ENCODE peak calls at places on chromosomes 5 and 9, in four cellular contexts. V is A549, E is ovary, Y is spleen. X is an unnamed sample.

GRCh38 chr5:95730730-95731570 is at the start of gene RHOBTB3:
- DNase-seq in E (peak), V (peak), Y (peak), X (peak)

GRCh38 chr5:126359884-126360283 is 63.3 kb upstream of the GRAMD2B start:
- DNase-seq in Y (no peak), E (no peak), V (no peak), X (no peak)

GRCh38 chr9:123020796-123021195 is 12.7 kb upstream of the GPR21 start:
- DNase-seq in V (no peak), Y (no peak), E (no peak), X (no peak)

GRCh38 chr9:127835930-127836586 is 18.4 kb downstream of the ENG start:
- DNase-seq in Y (no peak), E (peak), V (no peak), X (no peak)

GRCh38 chr5:53777864-53778618 is 217.6 kb downstream of the NDUFS4 start:
- DNase-seq in Y (no peak), V (no peak), E (no peak), X (no peak)

GRCh38 chr9:107631788-107632187 is 142.2 kb upstream of the KLF4 start:
- DNase-seq in V (no peak), Y (no peak), E (no peak), X (no peak)

GRCh38 chr5:78612227-78613150 is 36.1 kb downstream of the LHFPL2 start:
- DNase-seq in Y (no peak), E (no peak), V (no peak), X (no peak)

GRCh38 chr5:81117566-81117965 is 115.6 kb upstream of the CKMT2 start:
- DNase-seq in E (no peak), Y (no peak), V (no peak), X (no peak)

GRCh38 chr9:15357050-15357653 is 50.1 kb upstream of the TTC39B start:
- DNase-seq in E (no peak), V (peak), Y (no peak), X (no peak)

GRCh38 chr5:38316544-38317224 is 58.3 kb downstream of the EGFLAM start:
- DNase-seq in E (peak), Y (no peak), V (no peak), X (no peak)

GRCh38 chr5:15926586-15926985 is 253.0 kb downstream of the MARCHF11 start:
- DNase-seq in Y (no peak), V (no peak), E (no peak), X (no peak)

GRCh38 chr9:33393581-33393980 is 8.8 kb downstream of the AQP7 start:
- DNase-seq in Y (no peak), E (peak), V (no peak), X (no peak)

GRCh38 chr9:35798658-35799366 is 7.4 kb downstream of the NPR2 start:
- DNase-seq in E (no peak), Y (no peak), V (peak), X (peak)

GRCh38 chr5:3197699-3198098 is 397.9 kb upstream of the IRX1 start:
- DNase-seq in Y (no peak), V (no peak), E (no peak), X (no peak)

GRCh38 chr9:114551750-114552685 is 35.6 kb upstream of the ATP6V1G1 start:
- DNase-seq in Y (no peak), E (peak), V (peak), X (peak)

GRCh38 chr5:72109625-72110024 is 2.4 kb downstream of the MAP1B start:
- DNase-seq in V (peak), Y (no peak), E (no peak), X (no peak)

GRCh38 chr5:65818592-65818991 is 96.6 kb downstream of the NLN start:
- DNase-seq in E (no peak), Y (no peak), V (peak), X (no peak)
- TF ChIP-seq POLR2A in E (no peak), Y (no peak), V (no peak), X (no peak)

DNA sequence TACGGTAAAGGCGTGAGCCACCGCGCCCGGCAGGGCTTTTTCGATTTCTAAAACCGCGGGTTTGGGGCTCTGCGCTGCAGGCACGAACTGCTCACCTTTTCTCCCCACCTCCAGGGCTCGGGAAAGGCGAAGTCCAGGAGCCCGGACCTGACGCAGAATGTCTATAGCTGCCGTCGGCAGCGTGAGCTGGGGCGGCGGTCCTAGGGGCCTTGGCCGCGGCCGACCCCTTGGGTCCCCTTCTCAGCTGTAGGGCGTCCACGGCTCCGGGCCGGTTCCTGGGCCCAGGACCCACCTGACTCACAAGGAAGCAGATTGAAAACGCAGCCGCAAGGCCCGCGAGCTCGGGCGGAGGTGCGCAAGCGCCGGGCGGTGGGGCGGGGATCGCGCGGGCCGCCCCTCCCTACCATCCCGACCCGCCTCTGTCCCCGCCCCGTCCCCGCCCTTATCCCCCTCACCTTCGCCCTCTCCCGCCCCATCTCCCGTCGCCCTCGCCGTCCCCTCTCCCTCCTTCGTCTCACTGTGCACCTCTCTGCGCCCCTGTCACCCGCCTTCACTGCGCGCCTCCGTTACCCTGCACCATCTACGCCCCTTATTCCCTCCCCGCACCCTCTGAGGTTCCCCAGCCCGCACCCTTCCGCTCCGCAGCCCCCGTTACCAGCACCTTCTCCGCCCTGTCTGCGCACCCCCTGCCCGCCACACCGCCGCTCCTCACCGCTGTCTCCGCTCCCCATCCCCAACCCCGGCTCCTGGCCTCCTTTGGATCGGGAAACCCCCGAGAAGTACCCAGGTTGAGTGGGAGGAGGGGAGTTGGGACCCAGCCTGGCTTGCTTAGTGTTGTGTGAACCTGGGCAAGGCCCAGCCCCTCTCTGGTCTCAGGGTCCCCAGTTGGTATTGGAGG is at the start of gene HDHD3:
- DNase-seq in E (peak), V (peak), Y (peak), X (peak)
- TF ChIP-seq POLR2A in E (peak), V (peak), Y (no peak), X (peak)

DNA sequence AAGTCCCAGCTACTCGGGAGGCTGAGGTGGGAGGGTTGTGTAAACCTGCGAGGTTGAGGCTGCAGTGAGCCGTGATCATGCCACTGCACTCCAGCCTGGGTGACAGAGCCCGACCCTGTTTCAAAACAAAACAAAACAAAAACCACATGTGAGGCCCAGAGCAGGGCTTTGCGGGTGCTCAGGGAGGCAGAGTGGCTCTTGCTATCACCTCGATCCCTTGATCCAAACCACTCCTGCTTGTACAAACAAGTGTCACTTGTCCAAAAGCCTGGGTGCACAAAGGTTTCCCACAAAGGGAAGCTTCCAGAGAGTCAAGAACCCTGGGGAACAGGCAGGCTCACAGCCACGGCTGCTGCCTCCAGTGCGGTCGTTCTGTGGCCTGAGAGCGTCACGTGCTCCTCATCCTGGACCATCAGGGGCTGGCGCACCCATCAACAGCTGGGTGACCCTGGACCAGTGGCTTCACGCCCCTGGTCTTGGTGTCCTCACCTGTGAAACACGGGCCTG is 162.7 kb downstream of the C9orf50 start:
- DNase-seq in V (no peak), E (no peak), Y (no peak), X (no peak)
- TF ChIP-seq POLR2A in V (no peak), E (no peak), Y (no peak), X (no peak)

GRCh38 chr5:140104100-140104499 is 9.8 kb upstream of the PURA start:
- DNase-seq in Y (no peak), V (no peak), E (no peak), X (no peak)
- TF ChIP-seq POLR2A in Y (no peak), V (no peak), E (no peak), X (no peak)

GRCh38 chr9:87501806-87502205 is 4.1 kb downstream of the DAPK1 start:
- DNase-seq in V (no peak), Y (no peak), E (no peak), X (no peak)
- TF ChIP-seq POLR2A in V (no peak), Y (no peak), E (no peak), X (no peak)

GRCh38 chr9:133955821-133956411 is 36.2 kb downstream of the VAV2 start:
- DNase-seq in Y (peak), V (no peak), E (peak), X (no peak)
- TF ChIP-seq POLR2A in Y (no peak), V (no peak), E (no peak), X (no peak)

DNA sequence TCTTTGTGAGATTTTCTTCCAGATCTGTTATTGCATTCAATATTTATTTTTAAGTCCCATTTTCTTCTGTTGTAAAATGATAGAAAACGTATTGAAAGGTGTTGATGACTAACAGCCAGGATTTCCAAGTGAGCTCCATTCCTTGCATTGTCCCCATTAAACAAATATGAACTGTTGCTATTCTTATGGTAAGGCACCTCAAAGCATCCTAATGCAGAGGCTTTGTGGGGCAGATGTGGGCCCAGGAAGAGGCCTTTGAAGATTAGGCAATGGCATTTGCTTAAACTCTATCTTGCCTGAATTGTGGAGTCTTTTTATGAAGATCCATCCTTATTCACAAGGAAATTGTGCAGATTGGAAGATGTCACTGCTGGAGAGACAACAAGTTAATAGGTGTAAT is 38.9 kb downstream of the NTRK2 start:
- DNase-seq in V (no peak), E (no peak), Y (no peak), X (no peak)
- TF ChIP-seq POLR2A in V (no peak), E (no peak), Y (no peak), X (no peak)

GRCh38 chr5:127910307-127910956 is 173.1 kb upstream of the SLC12A2 start:
- DNase-seq in Y (no peak), E (no peak), V (no peak), X (no peak)

GRCh38 chr5:127909821-127910220 is 173.7 kb upstream of the SLC12A2 start:
- DNase-seq in V (no peak), E (no peak), Y (no peak), X (no peak)

GRCh38 chr5:127909078-127909477 is 174.5 kb upstream of the SLC12A2 start:
- DNase-seq in V (peak), E (no peak), Y (no peak), X (peak)

GRCh38 chr5:127906562-127907204 is 176.9 kb upstream of the SLC12A2 start:
- DNase-seq in V (no peak), E (no peak), Y (no peak), X (no peak)

GRCh38 chr5:127907907-127908306 is 175.7 kb upstream of the SLC12A2 start:
- DNase-seq in E (no peak), Y (no peak), V (no peak), X (no peak)
- TF ChIP-seq POLR2A in E (no peak), Y (no peak), V (no peak), X (no peak)

DNA sequence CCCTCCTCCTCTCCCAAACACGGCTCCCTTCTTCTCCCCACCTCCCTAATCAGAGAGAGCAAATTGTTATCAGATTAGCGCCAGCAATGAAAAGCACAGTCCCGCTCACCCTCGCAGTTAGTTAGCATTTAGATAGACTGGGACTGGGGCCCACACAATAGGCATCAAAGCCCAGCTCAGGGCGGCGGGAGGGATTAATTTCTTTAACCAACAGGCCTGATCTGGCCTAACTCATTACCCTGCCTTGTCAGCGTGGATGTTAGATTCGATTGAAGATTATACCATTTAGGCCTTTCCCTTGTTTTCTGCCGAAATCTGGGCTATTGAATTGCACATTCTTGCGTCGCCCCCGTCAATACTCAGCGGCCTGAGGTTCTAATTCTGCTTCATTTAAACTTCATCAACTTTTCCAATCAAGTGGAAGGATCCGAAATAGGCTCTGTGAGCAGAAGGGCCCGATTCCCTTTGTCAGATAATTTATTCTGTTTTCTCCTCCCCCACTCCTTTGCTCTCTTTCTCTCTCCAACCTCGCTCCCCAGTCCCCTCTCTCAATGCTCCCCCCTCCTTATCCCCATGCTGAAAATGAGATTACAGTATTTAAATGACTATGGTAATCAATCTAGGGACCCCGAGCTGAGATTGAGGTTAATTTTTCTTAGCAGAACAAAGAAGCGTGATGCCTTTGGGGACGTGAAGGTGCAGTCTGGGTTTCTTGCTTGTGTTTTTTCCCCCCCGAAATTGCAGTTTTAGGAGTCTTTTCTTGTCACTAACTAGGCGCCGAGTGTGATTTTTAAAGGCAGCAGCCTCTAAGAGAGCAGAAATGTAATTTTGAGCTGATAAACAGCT is 15.1 kb downstream of the CFAP77 start:
- DNase-seq in V (no peak), E (no peak), Y (no peak), X (no peak)
- TF ChIP-seq POLR2A in V (no peak), E (no peak), Y (no peak), X (no peak)